ENCODE peak calls at places on chromosomes 7 and 10, in ten cellular contexts. X, M, P, J, U, D, E, S, F and G are unnamed samples. For H3K27me3, the result is how much of the 10 kb centered on the place peaks cover.

GRCh38 chr7:6621195-6622128 is 6.1 kb downstream of the ZNF853 start:
- DNase-seq in X (no peak), M (no peak), P (no peak), J (no peak), U (no peak), D (no peak), E (no peak), S (no peak), F (no peak), G (no peak)

GRCh38 chr7:117090820-117091219 is 137.5 kb downstream of the ST7 start:
- DNase-seq in X (no peak), M (peak), P (no peak), J (no peak), U (no peak), D (peak), E (no peak), S (no peak), F (no peak), G (no peak)

GRCh38 chr7:56570968-56571367 is 454.8 kb upstream of the NUPR2 start:
- DNase-seq in X (no peak), M (no peak), P (no peak), J (no peak), U (no peak), D (no peak), E (no peak), S (no peak), F (no peak), G (no peak)

GRCh38 chr10:29859521-29860130 is 199.8 kb downstream of the JCAD start:
- DNase-seq in X (no peak), M (no peak), P (no peak), J (no peak), U (no peak), D (peak), E (no peak), S (no peak), F (peak), G (no peak)

GRCh38 chr7:2425749-2426148 is 22.3 kb downstream of the CHST12 start:
- DNase-seq in X (no peak), M (no peak), P (no peak), J (no peak), U (no peak), D (no peak), E (no peak), S (no peak), F (no peak), G (no peak)

GRCh38 chr10:32983333-32983909 is 25.4 kb upstream of the ITGB1 start:
- DNase-seq in X (peak), M (no peak), P (peak), J (no peak), U (no peak), D (peak), E (no peak), S (no peak), F (peak), G (peak)

GRCh38 chr10:58512470-58513188 is at the start of gene BICC1:
- DNase-seq in X (peak), M (peak), P (no peak), J (no peak), U (peak), D (peak), E (peak), S (peak), F (peak), G (no peak)

GRCh38 chr7:13235961-13236360 is 548.5 kb downstream of the ARL4A start:
- DNase-seq in X (no peak), M (no peak), P (no peak), J (no peak), U (no peak), D (no peak), E (no peak), S (no peak), F (no peak), G (no peak)

GRCh38 chr10:18797286-18797685 is 138.1 kb downstream of the ARL5B start:
- DNase-seq in X (no peak), M (no peak), P (no peak), J (no peak), U (no peak), D (no peak), E (no peak), S (no peak), F (no peak), G (no peak)

GRCh38 chr7:40808409-40808942 is 673.7 kb downstream of the SUGCT start:
- DNase-seq in X (no peak), M (no peak), P (peak), J (no peak), U (no peak), D (peak), E (no peak), S (no peak), F (peak), G (peak)

GRCh38 chr10:129642427-129642826 is 175.4 kb downstream of the MGMT start:
- DNase-seq in X (no peak), M (no peak), P (peak), J (no peak), U (no peak), D (no peak), E (no peak), S (no peak), F (peak), G (no peak)

GRCh38 chr7:137674064-137674463 is 172.7 kb downstream of the DGKI start:
- DNase-seq in X (no peak), M (no peak), P (no peak), J (no peak), U (no peak), D (no peak), E (no peak), S (no peak), F (no peak), G (no peak)

GRCh38 chr10:61547297-61547696 is 94.1 kb upstream of the TMEM26 start:
- DNase-seq in X (no peak), M (no peak), P (no peak), J (no peak), U (no peak), D (no peak), E (no peak), S (no peak), F (no peak), G (no peak)

GRCh38 chr7:94949532-94949931 is 42.1 kb downstream of the PPP1R9A start:
- DNase-seq in X (no peak), M (no peak), P (peak), J (no peak), U (no peak), D (no peak), E (no peak), S (no peak), F (no peak), G (no peak)

GRCh38 chr7:71372991-71373390 is 241.0 kb downstream of the GALNT17 start:
- DNase-seq in X (no peak), M (no peak), P (no peak), J (no peak), U (no peak), D (no peak), E (no peak), S (no peak), F (no peak), G (no peak)

GRCh38 chr7:114084381-114085312 is 165.8 kb upstream of the PPP1R3A start:
- DNase-seq in X (peak), M (peak), P (no peak), J (no peak), U (peak), D (peak), E (peak), S (peak), F (peak), G (no peak)

GRCh38 chr10:87674963-87675362 is 15.3 kb downstream of the PAPSS2 start:
- DNase-seq in X (no peak), M (no peak), P (peak), J (no peak), U (no peak), D (peak), E (no peak), S (no peak), F (peak), G (no peak)

GRCh38 chr7:31006864-31007263 is 43.1 kb downstream of the GHRHR start:
- DNase-seq in X (no peak), M (no peak), P (no peak), J (no peak), U (no peak), D (no peak), E (no peak), S (no peak), F (no peak), G (no peak)

GRCh38 chr7:148999166-148999565 is 29.1 kb downstream of the PDIA4 start:
- DNase-seq in X (no peak), M (no peak), P (no peak), J (no peak), U (no peak), D (no peak), E (no peak), S (no peak), F (no peak), G (no peak)

GRCh38 chr10:116748041-116748440 is 5.7 kb upstream of the HSPA12A start:
- DNase-seq in X (no peak), M (no peak), P (peak), J (no peak), U (no peak), D (peak), E (no peak), S (peak), F (peak), G (no peak)

GRCh38 chr7:36360244-36360643 is 29.4 kb upstream of the ANLN start:
- DNase-seq in X (no peak), M (no peak), P (no peak), J (no peak), U (no peak), D (no peak), E (no peak), S (no peak), F (no peak), G (no peak)

GRCh38 chr7:95509199-95509598 is 23.5 kb downstream of the ASB4 start:
- DNase-seq in X (peak), M (peak), P (no peak), J (no peak), U (no peak), D (peak), E (no peak), S (no peak), F (peak), G (no peak)

GRCh38 chr7:30445770-30446169 is 32.8 kb downstream of the NOD1 start:
- DNase-seq in X (no peak), M (no peak), P (no peak), J (no peak), U (peak), D (peak), E (peak), S (peak), F (peak), G (no peak)

GRCh38 chr7:27346531-27347260 is 104.1 kb downstream of the EVX1 start:
- DNase-seq in X (peak), M (no peak), P (peak), J (no peak), U (no peak), D (peak), E (no peak), S (peak), F (peak), G (peak)

GRCh38 chr10:100470367-100470766 is 7.6 kb downstream of the WNT8B start:
- DNase-seq in X (no peak), M (no peak), P (no peak), J (no peak), U (no peak), D (no peak), E (no peak), S (no peak), F (peak), G (no peak)
- H3K27me3 ChIP-seq in X (under half), M (half or more), P (under half), J (under half), U (under half), D (under half), E (under half), S (under half), F (under half), G (under half)

GRCh38 chr7:135374736-135375135 is 135.2 kb downstream of the CNOT4 start:
- DNase-seq in X (no peak), M (no peak), P (no peak), J (no peak), U (no peak), D (no peak), E (no peak), S (no peak), F (no peak), G (no peak)
- H3K27ac ChIP-seq in X (no peak), M (no peak), P (no peak), J (no peak), U (no peak), D (no peak), E (no peak), S (no peak), F (no peak), G (no peak)

DNA sequence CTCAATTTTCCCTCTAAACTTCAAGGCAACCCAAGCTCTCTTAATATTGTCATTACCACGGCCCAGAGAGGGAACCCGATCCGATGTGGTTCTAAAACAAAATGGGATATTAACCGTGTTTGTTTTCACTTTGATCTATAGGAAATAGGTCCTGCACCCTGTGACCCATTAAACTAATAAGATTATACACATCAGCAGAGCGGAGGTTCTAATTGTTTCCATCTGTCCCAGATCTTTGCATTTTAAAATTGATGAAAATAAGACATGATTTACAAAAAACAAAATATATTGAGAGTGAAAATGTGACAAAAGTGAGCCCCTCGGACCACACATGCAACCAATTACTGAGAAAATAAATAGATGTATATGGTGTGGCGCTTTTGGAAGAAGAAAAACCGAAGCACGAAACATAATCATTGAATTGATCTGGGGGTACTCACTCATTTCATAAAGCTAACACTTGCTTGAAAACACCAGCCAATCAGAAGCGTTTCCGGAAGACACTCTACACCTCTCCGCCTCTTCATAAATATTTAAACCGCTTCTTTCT is 290.2 kb upstream of the NFE2L3 start:
- DNase-seq in X (no peak), M (no peak), P (no peak), J (no peak), U (no peak), D (no peak), E (no peak), S (no peak), F (peak), G (no peak)
- H3K27me3 ChIP-seq in X (half or more), M (half or more), P (under half), J (under half), U (half or more), D (half or more), E (under half), S (half or more), F (under half), G (under half)

GRCh38 chr10:95472304-95473088 is 88.7 kb downstream of the SORBS1 start:
- DNase-seq in X (no peak), M (no peak), P (no peak), J (no peak), U (no peak), D (no peak), E (no peak), S (no peak), F (no peak), G (no peak)
- H3K27ac ChIP-seq in X (no peak), M (no peak), P (no peak), J (peak), U (no peak), D (no peak), E (peak), S (peak), F (no peak), G (no peak)

GRCh38 chr7:68823996-68824780 is 774.1 kb upstream of the AUTS2 start:
- DNase-seq in X (no peak), M (no peak), P (no peak), J (no peak), U (no peak), D (peak), E (no peak), S (no peak), F (no peak), G (no peak)

GRCh38 chr7:68820321-68820720 is 778.0 kb upstream of the AUTS2 start:
- DNase-seq in X (no peak), M (no peak), P (no peak), J (no peak), U (no peak), D (no peak), E (no peak), S (no peak), F (no peak), G (no peak)

GRCh38 chr7:68821846-68822245 is 776.4 kb upstream of the AUTS2 start:
- DNase-seq in X (peak), M (no peak), P (no peak), J (no peak), U (no peak), D (no peak), E (no peak), S (no peak), F (no peak), G (no peak)
- H3K27me3 ChIP-seq in X (under half), M (under half), P (under half), J (under half), U (under half), D (under half), E (under half), S (under half), F (under half), G (under half)